ENCODE peak calls at places on chromosomes 3 and 15, in four cellular contexts. P, T, L and Y are unnamed samples.

GRCh38 chr15:26178821-26179220 is 315.7 kb upstream of the ATP10A start:
- DNase-seq in T (no peak), P (no peak), L (no peak), Y (no peak)

GRCh38 chr15:46312133-46312740 is 677.4 kb downstream of the SQOR start:
- DNase-seq in P (peak), T (peak), L (peak), Y (peak)

GRCh38 chr3:55468251-55468650 is 18.9 kb downstream of the WNT5A start:
- DNase-seq in P (no peak), T (no peak), L (no peak), Y (no peak)

GRCh38 chr3:191331443-191331842 is 1.1 kb upstream of the UTS2B start:
- DNase-seq in T (no peak), L (peak), P (no peak), Y (no peak)

GRCh38 chr15:74535388-74536084 is 5.5 kb upstream of the ARID3B start:
- DNase-seq in L (peak), T (no peak), P (no peak), Y (no peak)

GRCh38 chr3:33430571-33430970 is 9.6 kb downstream of the UBP1 start:
- DNase-seq in P (no peak), L (no peak), T (no peak), Y (no peak)

GRCh38 chr3:65371053-65371452 is 667.7 kb downstream of the MAGI1 start:
- DNase-seq in T (no peak), L (no peak), P (no peak), Y (no peak)

GRCh38 chr3:4776980-4777581 is 202.2 kb upstream of the BHLHE40 start:
- DNase-seq in P (no peak), L (no peak), T (peak), Y (no peak)

GRCh38 chr15:100905855-100906254 is 13.3 kb upstream of the LRRK1 start:
- DNase-seq in P (no peak), L (no peak), T (no peak), Y (no peak)

GRCh38 chr3:76657909-76658308 is 382.0 kb upstream of the ROBO2 start:
- DNase-seq in T (no peak), P (no peak), L (no peak), Y (no peak)

GRCh38 chr15:41655716-41656115 is 4.5 kb upstream of the MGA start:
- DNase-seq in P (no peak), T (no peak), L (no peak), Y (no peak)

GRCh38 chr3:86938305-86938704 is 52.6 kb downstream of the VGLL3 start:
- DNase-seq in P (no peak), L (no peak), T (no peak), Y (no peak)

GRCh38 chr3:10580426-10580825 is 75.0 kb upstream of the ATP2B2 start:
- DNase-seq in T (no peak), L (no peak), P (no peak), Y (no peak)

DNA sequence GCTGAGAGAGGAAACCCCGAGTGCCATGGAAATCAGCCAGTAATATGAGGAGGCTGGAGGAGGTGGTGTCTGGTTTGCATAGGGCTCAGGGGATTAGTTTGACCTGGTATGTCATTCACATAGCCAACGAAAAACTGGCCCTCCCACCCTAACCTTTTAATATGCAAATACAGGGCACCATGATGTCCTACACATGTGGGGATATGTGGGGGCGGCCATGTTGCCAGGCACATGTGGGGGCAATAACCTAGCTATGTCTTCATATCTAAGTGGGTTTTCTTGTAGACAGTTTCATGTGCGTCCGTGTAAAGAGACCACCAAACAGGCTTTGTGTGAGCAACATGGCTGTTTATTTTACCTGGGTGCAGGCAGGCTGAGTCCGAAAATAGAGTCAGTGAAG is 110.1 kb downstream of the MOBP start:
- DNase-seq in T (no peak), L (no peak), P (peak), Y (no peak)
- TF ChIP-seq CREM in T (no peak), L (no peak), P (no peak), Y (no peak)

GRCh38 chr15:95377251-95377852 is 953.1 kb upstream of the NR2F2 start:
- DNase-seq in P (no peak), L (no peak), T (no peak), Y (no peak)
- TF ChIP-seq CREM in P (no peak), L (no peak), T (no peak), Y (no peak)

DNA sequence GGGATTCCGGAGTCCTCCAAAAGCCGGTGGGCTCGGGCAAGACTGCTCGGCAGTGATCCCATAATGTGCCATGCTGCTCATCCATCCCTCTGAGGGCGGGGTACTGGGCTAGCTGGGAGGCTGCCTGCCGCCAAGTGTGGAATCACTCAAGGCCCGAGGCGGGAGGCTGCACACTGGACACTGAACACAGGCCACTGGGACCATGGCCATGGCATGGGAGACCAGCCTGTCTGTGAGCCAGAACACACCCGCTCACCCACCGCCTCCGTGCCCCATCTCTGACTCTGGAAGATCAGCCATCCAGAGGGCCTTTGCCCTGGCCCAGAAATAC is 1.4 kb downstream of the C3orf22 start:
- DNase-seq in P (no peak), T (no peak), L (no peak), Y (no peak)
- TF ChIP-seq CREM in P (no peak), T (no peak), L (no peak), Y (no peak)

DNA sequence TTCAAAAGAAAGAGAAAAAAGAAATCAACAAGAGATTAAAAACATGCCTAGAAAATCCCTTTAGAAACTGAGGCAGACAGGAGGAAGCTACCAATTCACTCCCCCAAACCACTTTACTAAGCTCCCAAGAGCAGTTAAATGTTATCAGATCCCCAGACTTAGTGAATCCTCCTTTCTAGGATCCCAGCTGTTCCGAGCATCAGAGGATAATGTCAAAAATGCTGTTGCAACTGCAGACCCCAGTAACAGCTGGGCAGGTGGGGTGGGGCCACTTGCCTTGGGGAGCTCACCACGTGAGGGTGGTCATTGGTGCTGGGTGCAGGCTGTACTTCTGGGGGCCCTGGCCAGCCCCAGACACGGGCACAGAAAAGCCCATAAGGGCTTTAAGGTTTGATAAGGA is 9.1 kb downstream of the POMGNT2 start:
- DNase-seq in T (no peak), L (no peak), P (no peak), Y (no peak)
- TF ChIP-seq CREM in T (no peak), L (no peak), P (no peak), Y (no peak)

DNA sequence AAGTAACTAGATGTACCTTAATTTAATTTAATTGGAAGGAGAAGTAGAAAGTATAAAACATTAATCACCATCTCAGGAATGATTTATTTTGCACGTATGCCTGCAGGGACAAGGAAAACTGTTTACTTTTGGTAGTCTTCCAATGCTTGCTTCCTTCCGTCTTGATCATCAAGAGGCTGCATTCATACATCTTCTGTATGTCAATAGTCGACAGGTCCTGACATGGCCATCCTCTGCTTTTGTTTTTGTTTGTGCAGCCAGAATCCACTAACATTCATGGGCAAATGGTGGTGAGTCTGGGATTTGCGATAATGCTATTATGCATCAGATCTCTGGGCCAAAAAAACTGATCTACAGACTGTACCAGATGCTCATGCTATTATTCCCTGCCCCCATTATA is 56.6 kb upstream of the ZPLD1 start:
- DNase-seq in T (no peak), P (no peak), L (no peak), Y (no peak)
- TF ChIP-seq CREM in T (no peak), P (no peak), L (no peak), Y (no peak)

DNA sequence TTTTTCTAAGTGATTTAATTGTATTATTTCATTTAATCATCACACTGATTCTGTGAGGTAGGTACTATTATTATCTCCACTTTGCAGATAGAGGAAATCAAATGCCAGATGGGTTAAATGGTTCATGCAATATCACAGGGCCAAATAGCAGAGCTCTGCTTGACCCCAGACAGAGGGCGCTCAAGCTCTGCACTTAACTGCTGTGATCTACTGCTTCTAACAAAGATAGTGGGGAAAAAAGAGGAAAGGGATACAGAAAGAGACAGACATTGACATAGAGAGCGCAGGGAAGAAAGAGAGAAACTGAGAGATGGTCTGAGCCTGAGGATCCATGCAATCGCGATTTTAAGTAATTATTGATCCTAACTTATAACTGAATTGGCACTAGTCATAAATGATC is 279.1 kb upstream of the THRB start:
- DNase-seq in T (no peak), L (peak), P (peak), Y (peak)
- TF ChIP-seq CREM in T (no peak), L (no peak), P (no peak), Y (no peak)

DNA sequence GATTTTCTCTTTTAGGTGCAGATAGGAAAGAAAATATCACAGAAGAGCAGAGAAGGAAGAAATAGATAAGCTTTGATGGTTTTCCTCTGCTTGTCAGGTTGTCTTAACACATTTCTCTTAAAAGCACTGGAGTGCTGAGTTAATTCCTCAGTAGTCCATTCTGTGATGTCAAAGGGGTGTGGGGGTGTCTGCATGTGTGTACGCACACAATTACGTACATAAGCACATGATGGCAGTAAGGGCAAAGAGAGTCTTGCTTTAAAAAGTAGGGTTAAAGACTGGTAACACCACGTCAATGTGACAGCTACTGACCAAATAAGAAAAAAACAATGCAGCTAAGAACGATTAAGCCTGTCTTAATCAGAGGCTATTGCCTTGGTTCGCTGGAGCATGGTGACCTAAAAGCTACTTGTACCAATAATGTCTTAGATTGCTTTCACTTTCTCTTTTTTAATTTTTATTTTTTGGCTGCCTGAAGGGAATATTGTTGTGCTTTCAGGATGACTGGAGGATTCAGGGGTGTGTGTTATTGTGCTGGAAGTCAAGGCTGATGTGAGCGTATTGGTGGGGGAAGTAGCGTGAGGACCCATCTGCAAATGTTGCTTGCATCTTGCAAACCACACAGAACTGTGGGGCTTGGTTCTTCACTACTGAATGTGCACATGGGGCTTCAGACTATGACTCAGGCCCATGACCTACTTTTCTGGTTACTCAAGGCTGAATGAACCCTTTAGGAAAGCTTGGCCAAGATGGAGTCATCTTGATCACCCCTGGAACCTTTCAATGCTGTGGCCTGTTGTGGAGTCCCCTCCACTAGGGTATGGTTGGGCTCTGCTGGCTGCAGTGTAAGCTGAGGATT is 417.8 kb upstream of the TPM1 start:
- DNase-seq in T (peak), P (no peak), L (no peak), Y (no peak)
- TF ChIP-seq CREM in T (no peak), P (no peak), L (no peak), Y (no peak)

GRCh38 chr3:129085165-129085715 is 24.7 kb downstream of the GP9 start:
- DNase-seq in L (no peak), P (no peak), T (no peak), Y (no peak)

GRCh38 chr3:129085818-129086217 is 25.2 kb downstream of the GP9 start:
- DNase-seq in T (no peak), P (no peak), L (no peak), Y (no peak)

GRCh38 chr3:129082026-129082425 is 21.4 kb downstream of the GP9 start:
- DNase-seq in T (no peak), L (no peak), P (no peak), Y (no peak)

GRCh38 chr3:129084501-129084900 is 23.9 kb downstream of the GP9 start:
- DNase-seq in P (no peak), L (no peak), T (no peak), Y (no peak)

DNA sequence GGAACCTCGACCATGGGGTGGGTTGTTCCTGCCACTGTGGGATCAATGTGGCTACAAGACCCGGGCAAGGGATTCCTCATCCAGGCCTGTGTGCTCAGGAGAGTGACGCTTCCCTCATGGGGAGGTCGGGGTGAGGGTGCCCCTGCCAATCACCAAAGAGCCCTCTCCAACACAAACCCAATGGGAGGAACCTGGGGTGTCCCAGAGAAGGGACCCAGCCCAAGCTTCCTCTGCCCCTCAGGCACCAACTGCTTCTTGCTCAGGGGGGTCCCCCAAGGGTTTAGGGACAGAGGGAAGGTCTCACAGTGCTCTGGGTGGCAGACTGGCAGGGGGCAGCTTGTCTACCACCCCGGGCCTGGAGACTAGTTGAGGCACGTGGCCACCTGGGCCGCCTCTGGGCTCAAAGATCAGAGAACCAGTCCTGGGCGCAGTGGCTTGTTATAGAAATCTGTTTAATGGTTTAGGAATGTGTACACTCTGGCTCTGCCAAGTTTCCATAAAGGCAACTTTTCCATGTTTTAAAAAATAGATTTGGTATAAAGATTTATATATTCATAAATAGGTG is 26.6 kb downstream of the GP9 start:
- DNase-seq in T (no peak), L (no peak), P (no peak), Y (peak)
- TF ChIP-seq CREM in T (no peak), L (no peak), P (no peak), Y (no peak)

GRCh38 chr15:61051570-61052031 is 177.5 kb downstream of the RORA start:
- DNase-seq in L (no peak), T (no peak), P (peak), Y (peak)
- TF ChIP-seq CREM in L (no peak), T (no peak), P (no peak), Y (no peak)